ENCODE peak calls at places on chromosome 2, in four cellular contexts. O is mesendoderm, H is IMR-90, V is H1. K is an unnamed sample.

GRCh38 chr2:42618972-42619371 is 50.5 kb downstream of the MTA3 start:
- DNase-seq in O (peak), H (peak), V (no peak), K (no peak)

GRCh38 chr2:181072486-181072885 is 92.1 kb downstream of the UBE2E3 start:
- DNase-seq in O (no peak), H (peak), V (no peak), K (no peak)

GRCh38 chr2:59029058-59029457 is 787.9 kb upstream of the FANCL start:
- DNase-seq in O (no peak), V (no peak), H (no peak), K (no peak)

GRCh38 chr2:179562330-179562885 is 297.8 kb upstream of the SESTD1 start:
- DNase-seq in V (no peak), H (no peak), O (no peak), K (no peak)

GRCh38 chr2:152600698-152601097 is 116.6 kb downstream of the PRPF40A start:
- DNase-seq in V (no peak), O (no peak), H (peak), K (no peak)

GRCh38 chr2:153235516-153235915 is 243.0 kb downstream of the RPRM start:
- DNase-seq in V (no peak), H (no peak), O (no peak), K (no peak)

GRCh38 chr2:218992703-218993344 is 398 bp downstream of the CRYBA2 start:
- DNase-seq in O (peak), H (no peak), V (no peak), K (peak)

GRCh38 chr2:166610180-166610919 is 116.3 kb upstream of the SCN7A start:
- DNase-seq in O (peak), V (peak), H (no peak), K (peak)

GRCh38 chr2:133791191-133791590 is 222.9 kb upstream of the NCKAP5 start:
- DNase-seq in V (no peak), O (peak), H (peak), K (no peak)

GRCh38 chr2:81266106-81266505 is 961.6 kb upstream of the LRRTM1 start:
- DNase-seq in O (peak), H (no peak), V (peak), K (peak)

GRCh38 chr2:81263989-81264388 is 959.4 kb upstream of the LRRTM1 start:
- DNase-seq in V (no peak), O (no peak), H (no peak), K (no peak)

DNA sequence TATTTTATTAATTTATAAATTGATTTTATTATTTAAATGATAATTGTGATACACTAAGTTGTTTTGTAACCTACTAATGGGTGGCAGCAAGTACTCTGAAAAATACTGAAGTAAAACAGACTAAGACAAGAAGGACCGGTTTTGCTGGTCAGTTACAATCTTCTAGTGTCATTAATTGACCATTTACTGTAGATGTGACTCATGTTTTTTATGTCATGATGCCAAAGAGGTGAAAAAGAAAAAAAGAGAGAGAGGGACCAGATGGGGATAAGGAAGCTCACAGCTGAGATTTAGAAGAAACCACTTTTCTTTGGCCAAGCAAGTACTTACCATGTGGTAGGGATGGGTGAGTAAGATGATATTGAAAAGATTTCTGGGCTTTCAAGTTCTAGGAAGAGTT is 955.8 kb upstream of the LRRTM1 start:
- DNase-seq in O (no peak), V (no peak), H (no peak), K (no peak)
- H4K5ac ChIP-seq in O (no peak), V (no peak), H (no peak), K (no peak)

GRCh38 chr2:232023426-232023825 is 61.9 kb downstream of the DIS3L2 start:
- DNase-seq in O (no peak), H (no peak), V (no peak), K (no peak)
- H4K5ac ChIP-seq in O (no peak), H (no peak), V (no peak), K (no peak)

DNA sequence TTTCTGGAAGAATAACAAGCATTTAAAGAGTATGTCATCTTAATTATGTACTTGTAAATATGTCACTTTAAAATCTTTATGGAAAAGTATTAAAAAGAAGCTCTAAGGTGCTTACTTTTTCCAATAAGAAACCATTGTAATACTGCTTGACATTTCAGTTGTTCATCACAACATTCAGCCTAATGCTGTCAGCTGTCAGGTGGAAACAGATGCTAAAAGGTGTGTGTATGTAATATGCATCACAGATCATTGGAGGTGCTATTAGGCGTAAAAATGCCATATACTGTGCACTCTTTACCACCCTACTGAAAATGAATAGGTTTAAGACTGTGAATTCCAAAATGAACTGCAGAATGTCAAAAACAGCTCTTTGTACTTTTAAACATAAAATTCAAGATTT is 40.3 kb downstream of the METTL8 start:
- DNase-seq in H (no peak), O (no peak), V (no peak), K (no peak)
- H4K5ac ChIP-seq in H (no peak), O (no peak), V (no peak), K (no peak)

GRCh38 chr2:16223071-16223470 is 282.7 kb downstream of the MYCN start:
- DNase-seq in O (no peak), V (no peak), H (no peak), K (no peak)

GRCh38 chr2:16225071-16225470 is 284.7 kb downstream of the MYCN start:
- DNase-seq in V (no peak), O (no peak), H (no peak), K (no peak)

GRCh38 chr2:16222326-16222725 is 282.0 kb downstream of the MYCN start:
- DNase-seq in O (no peak), H (no peak), V (no peak), K (no peak)

GRCh38 chr2:16224298-16225045 is 284.1 kb downstream of the MYCN start:
- DNase-seq in V (no peak), O (no peak), H (no peak), K (no peak)

DNA sequence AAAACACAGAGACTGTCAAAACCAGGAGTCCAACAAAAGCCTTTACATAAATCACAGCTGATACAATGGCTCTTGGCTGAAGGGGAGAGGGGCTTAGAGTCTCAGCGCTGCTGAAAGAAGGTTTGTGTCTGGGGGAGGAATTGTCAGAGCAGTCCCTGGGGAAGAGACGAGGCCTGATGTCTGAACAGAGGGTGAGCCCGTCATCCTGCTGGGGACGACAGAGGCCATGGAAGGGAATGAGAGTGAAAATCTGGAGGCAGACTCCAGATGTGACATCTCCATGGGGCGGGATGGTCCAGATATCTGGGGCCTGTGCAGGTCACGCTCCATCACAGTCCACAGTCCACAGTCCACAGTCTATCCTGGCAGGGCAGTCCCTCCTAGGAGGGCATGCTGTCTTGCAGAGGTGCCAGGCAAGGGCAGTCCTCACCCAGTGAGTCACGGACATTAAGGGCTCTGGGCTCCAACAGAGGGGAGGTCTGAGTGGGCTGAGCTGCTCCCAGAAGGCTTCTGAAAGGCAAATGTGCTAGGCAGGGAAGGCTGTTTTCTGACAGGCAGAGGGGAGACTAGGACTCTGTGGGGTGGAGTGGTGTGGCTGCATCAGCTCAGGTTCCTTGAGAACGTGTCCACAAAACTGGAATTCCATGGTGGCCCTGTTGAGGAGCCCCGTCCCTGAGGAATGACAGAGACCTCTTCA is 283.3 kb downstream of the MYCN start:
- DNase-seq in H (no peak), O (no peak), V (no peak), K (no peak)
- H4K5ac ChIP-seq in H (no peak), O (no peak), V (no peak), K (no peak)